ENCODE peak calls at places on chromosomes 12 and 14, in six cellular contexts. One of them, this sample, is unnamed.

GRCh38 chr14:62614117-62614516 is 431.1 kb downstream of the KCNH5 start:
- DNase-seq in HL-60: no peak
- DNase-seq in mammary epithelial cell: no peak
- DNase-seq in MM.1S: no peak
- DNase-seq in GM13977: no peak
- DNase-seq in cardiac muscle cell: no peak
- DNase-seq in this sample: no peak

GRCh38 chr14:91870001-91870400 is 2.7 kb upstream of the TC2N start:
- DNase-seq in cardiac muscle cell: no peak
- DNase-seq in GM13977: no peak
- DNase-seq in MM.1S: peak; percentile 11
- DNase-seq in mammary epithelial cell: peak; percentile 22
- DNase-seq in HL-60: no peak
- DNase-seq in this sample: no peak

GRCh38 chr12:82174936-82175335 is 183.3 kb downstream of the CCDC59 start:
- DNase-seq in HL-60: no peak
- DNase-seq in mammary epithelial cell: no peak
- DNase-seq in cardiac muscle cell: no peak
- DNase-seq in GM13977: no peak
- DNase-seq in MM.1S: no peak
- DNase-seq in this sample: no peak

GRCh38 chr12:73106296-73106695 is 834.1 kb downstream of the TRHDE start:
- DNase-seq in GM13977: no peak
- DNase-seq in MM.1S: no peak
- DNase-seq in HL-60: no peak
- DNase-seq in cardiac muscle cell: no peak
- DNase-seq in mammary epithelial cell: peak; percentile 6
- DNase-seq in this sample: no peak

GRCh38 chr12:46367351-46368029 is 5.1 kb downstream of the SLC38A2 start:
- DNase-seq in GM13977: no peak
- DNase-seq in cardiac muscle cell: no peak
- DNase-seq in HL-60: no peak
- DNase-seq in MM.1S: no peak
- DNase-seq in mammary epithelial cell: peak; percentile 48
- DNase-seq in this sample: no peak

GRCh38 chr12:85188609-85189008 is 91.4 kb upstream of the ALX1 start:
- DNase-seq in mammary epithelial cell: no peak
- DNase-seq in MM.1S: no peak
- DNase-seq in HL-60: no peak
- DNase-seq in cardiac muscle cell: no peak
- DNase-seq in GM13977: no peak
- DNase-seq in this sample: no peak

GRCh38 chr12:73656375-73656774 is 881.3 kb upstream of the ATXN7L3B start:
- DNase-seq in cardiac muscle cell: no peak
- DNase-seq in HL-60: no peak
- DNase-seq in GM13977: no peak
- DNase-seq in MM.1S: no peak
- DNase-seq in mammary epithelial cell: no peak
- DNase-seq in this sample: no peak

GRCh38 chr12:104720346-104721064 is 237.6 kb downstream of the SLC41A2 start:
- DNase-seq in mammary epithelial cell: no peak
- DNase-seq in HL-60: no peak
- DNase-seq in MM.1S: peak; percentile 47
- DNase-seq in cardiac muscle cell: no peak
- DNase-seq in GM13977: peak; percentile 60
- DNase-seq in this sample: no peak

GRCh38 chr14:20614038-20614840 is 23.1 kb upstream of the RNASE12 start:
- DNase-seq in cardiac muscle cell: peak; percentile 52
- DNase-seq in GM13977: no peak
- DNase-seq in mammary epithelial cell: no peak
- DNase-seq in MM.1S: no peak
- DNase-seq in HL-60: no peak
- DNase-seq in this sample: no peak

GRCh38 chr14:105931808-105932483 is 405.6 kb downstream of the TMEM121 start:
- DNase-seq in HL-60: no peak
- DNase-seq in GM13977: peak; percentile 31
- DNase-seq in mammary epithelial cell: no peak
- DNase-seq in cardiac muscle cell: no peak
- DNase-seq in MM.1S: no peak
- DNase-seq in this sample: no peak

GRCh38 chr14:74579447-74580274 is 32.4 kb downstream of the LTBP2 start:
- DNase-seq in GM13977: no peak
- DNase-seq in MM.1S: no peak
- DNase-seq in mammary epithelial cell: peak; percentile 95
- DNase-seq in cardiac muscle cell: no peak
- DNase-seq in HL-60: no peak
- DNase-seq in this sample: no peak

GRCh38 chr12:42296503-42297109 is 29.3 kb downstream of the ZCRB1 start:
- DNase-seq in mammary epithelial cell: no peak
- DNase-seq in cardiac muscle cell: no peak
- DNase-seq in HL-60: no peak
- DNase-seq in MM.1S: peak; percentile 61
- DNase-seq in GM13977: no peak
- DNase-seq in this sample: no peak

GRCh38 chr12:120139958-120140357 is 23.4 kb upstream of the RAB35 start:
- DNase-seq in cardiac muscle cell: no peak
- DNase-seq in MM.1S: no peak
- DNase-seq in HL-60: no peak
- DNase-seq in GM13977: no peak
- DNase-seq in mammary epithelial cell: no peak
- DNase-seq in this sample: no peak

GRCh38 chr14:93045211-93045674 is 70.5 kb downstream of the ITPK1 start:
- DNase-seq in mammary epithelial cell: no peak
- DNase-seq in MM.1S: no peak
- DNase-seq in cardiac muscle cell: peak; percentile 84
- DNase-seq in GM13977: no peak
- DNase-seq in HL-60: no peak
- DNase-seq in this sample: no peak

GRCh38 chr12:116882742-116883141 is 1.5 kb upstream of the HRK start:
- DNase-seq in mammary epithelial cell: no peak
- DNase-seq in cardiac muscle cell: no peak
- DNase-seq in HL-60: no peak
- DNase-seq in GM13977: peak; percentile 44
- DNase-seq in MM.1S: no peak
- DNase-seq in this sample: no peak

GRCh38 chr12:77847060-77847541 is 16.4 kb downstream of the NAV3 start:
- DNase-seq in MM.1S: peak; percentile 79
- DNase-seq in GM13977: peak; percentile 50
- DNase-seq in HL-60: no peak
- DNase-seq in cardiac muscle cell: no peak
- DNase-seq in mammary epithelial cell: peak; percentile 67
- DNase-seq in this sample: no peak

GRCh38 chr12:10557329-10557728 is 51.6 kb downstream of the EIF2S3B start:
- DNase-seq in cardiac muscle cell: peak; percentile 1
- DNase-seq in HL-60: no peak
- DNase-seq in mammary epithelial cell: no peak
- DNase-seq in GM13977: no peak
- DNase-seq in MM.1S: no peak
- DNase-seq in this sample: no peak

GRCh38 chr14:49966304-49966809 is 73.5 kb downstream of the ARF6 start:
- DNase-seq in GM13977: no peak
- DNase-seq in MM.1S: no peak
- DNase-seq in cardiac muscle cell: no peak
- DNase-seq in mammary epithelial cell: no peak
- DNase-seq in HL-60: no peak
- DNase-seq in this sample: no peak

GRCh38 chr14:23776296-23776695 is 140.1 kb downstream of the DHRS2 start:
- DNase-seq in mammary epithelial cell: no peak
- DNase-seq in HL-60: no peak
- DNase-seq in GM13977: no peak
- DNase-seq in MM.1S: no peak
- DNase-seq in cardiac muscle cell: no peak
- DNase-seq in this sample: no peak

GRCh38 chr12:14567311-14568195 is at the start of gene PLBD1:
- DNase-seq in mammary epithelial cell: peak; percentile 27
- DNase-seq in cardiac muscle cell: peak; percentile 46
- DNase-seq in HL-60: no peak
- DNase-seq in MM.1S: no peak
- DNase-seq in GM13977: peak; percentile 59
- DNase-seq in this sample: peak; percentile 55

GRCh38 chr12:7984900-7985299 is 47.6 kb upstream of the FOXJ2 start:
- DNase-seq in mammary epithelial cell: no peak
- DNase-seq in HL-60: no peak
- DNase-seq in cardiac muscle cell: no peak
- DNase-seq in MM.1S: no peak
- DNase-seq in GM13977: no peak
- DNase-seq in this sample: no peak

GRCh38 chr12:60172266-60172665 is 576.4 kb downstream of the SLC16A7 start:
- DNase-seq in cardiac muscle cell: no peak
- DNase-seq in mammary epithelial cell: no peak
- DNase-seq in HL-60: no peak
- DNase-seq in MM.1S: no peak
- DNase-seq in GM13977: no peak
- DNase-seq in this sample: no peak

GRCh38 chr12:15289192-15289591 is 33.1 kb upstream of the PTPRO start:
- DNase-seq in HL-60: no peak
- DNase-seq in mammary epithelial cell: peak; percentile 42
- DNase-seq in GM13977: no peak
- DNase-seq in cardiac muscle cell: no peak
- DNase-seq in MM.1S: peak; percentile 93
- DNase-seq in this sample: no peak

GRCh38 chr14:95146079-95146771 is 11.1 kb downstream of the DICER1 start:
- DNase-seq in mammary epithelial cell: peak; percentile 75
- DNase-seq in HL-60: peak; percentile 23
- DNase-seq in GM13977: no peak
- DNase-seq in cardiac muscle cell: no peak
- DNase-seq in MM.1S: no peak
- DNase-seq in this sample: no peak

GRCh38 chr12:114920828-114921579 is 237.0 kb upstream of the TBX3 start:
- DNase-seq in mammary epithelial cell: peak; percentile 32
- DNase-seq in MM.1S: no peak
- DNase-seq in HL-60: no peak
- DNase-seq in GM13977: no peak
- DNase-seq in cardiac muscle cell: no peak
- DNase-seq in this sample: no peak

GRCh38 chr14:69270097-69270496 is 10.1 kb downstream of the GALNT16 start:
- DNase-seq in GM13977: no peak
- DNase-seq in MM.1S: no peak
- DNase-seq in mammary epithelial cell: no peak
- DNase-seq in cardiac muscle cell: no peak
- DNase-seq in HL-60: no peak
- DNase-seq in this sample: no peak

GRCh38 chr12:29901585-29901984 is 117.8 kb upstream of the TMTC1 start:
- DNase-seq in mammary epithelial cell: no peak
- DNase-seq in MM.1S: no peak
- DNase-seq in HL-60: no peak
- DNase-seq in GM13977: no peak
- DNase-seq in cardiac muscle cell: no peak
- DNase-seq in this sample: no peak

GRCh38 chr12:27973487-27973890 is 956 bp upstream of the PTHLH start:
- DNase-seq in cardiac muscle cell: no peak
- DNase-seq in HL-60: no peak
- DNase-seq in GM13977: no peak
- DNase-seq in MM.1S: no peak
- DNase-seq in mammary epithelial cell: no peak
- DNase-seq in this sample: no peak

GRCh38 chr14:74549588-74549987 is 56.0 kb downstream of the ISCA2 start:
- DNase-seq in cardiac muscle cell: no peak
- DNase-seq in MM.1S: no peak
- DNase-seq in mammary epithelial cell: peak; percentile 36
- DNase-seq in GM13977: no peak
- DNase-seq in HL-60: no peak
- DNase-seq in this sample: no peak

GRCh38 chr12:109982211-109982610 is 14.0 kb downstream of the GIT2 start:
- DNase-seq in GM13977: no peak
- DNase-seq in cardiac muscle cell: no peak
- DNase-seq in mammary epithelial cell: no peak
- DNase-seq in MM.1S: no peak
- DNase-seq in HL-60: no peak
- DNase-seq in this sample: no peak

GRCh38 chr12:101727098-101727497 is 12.2 kb downstream of the SYCP3 start:
- DNase-seq in GM13977: no peak
- DNase-seq in HL-60: no peak
- DNase-seq in mammary epithelial cell: no peak
- DNase-seq in cardiac muscle cell: no peak
- DNase-seq in MM.1S: no peak
- DNase-seq in this sample: no peak

GRCh38 chr12:108783446-108783845 is 52.1 kb upstream of the CORO1C start:
- DNase-seq in mammary epithelial cell: no peak
- DNase-seq in GM13977: no peak
- DNase-seq in HL-60: no peak
- DNase-seq in cardiac muscle cell: no peak
- DNase-seq in MM.1S: peak; percentile 77
- DNase-seq in this sample: no peak

GRCh38 chr12:57110189-57111045 is 745 bp downstream of the STAT6 start:
- DNase-seq in HL-60: peak; percentile 87
- DNase-seq in mammary epithelial cell: peak; percentile 60
- DNase-seq in GM13977: peak; percentile 81
- DNase-seq in MM.1S: peak; percentile 47
- DNase-seq in cardiac muscle cell: peak; percentile 54
- DNase-seq in this sample: no peak
- TF ChIP-seq CTCF in HL-60: no peak
- TF ChIP-seq CTCF in mammary epithelial cell: no peak
- TF ChIP-seq CTCF in GM13977: no peak
- TF ChIP-seq CTCF in MM.1S: peak; percentile 4
- TF ChIP-seq CTCF in cardiac muscle cell: no peak
- TF ChIP-seq CTCF in this sample: no peak

GRCh38 chr14:81625343-81625742 is 91.7 kb upstream of the SEL1L start:
- DNase-seq in HL-60: no peak
- DNase-seq in GM13977: peak; percentile 35
- DNase-seq in mammary epithelial cell: peak; percentile 4
- DNase-seq in MM.1S: peak; percentile 34
- DNase-seq in cardiac muscle cell: peak; percentile 67
- DNase-seq in this sample: no peak
- TF ChIP-seq CTCF in HL-60: peak; percentile 30
- TF ChIP-seq CTCF in GM13977: peak; percentile 34
- TF ChIP-seq CTCF in mammary epithelial cell: peak; percentile 52
- TF ChIP-seq CTCF in MM.1S: peak; percentile 42
- TF ChIP-seq CTCF in cardiac muscle cell: no peak
- TF ChIP-seq CTCF in this sample: no peak

GRCh38 chr12:54935235-54935951 is 49.2 kb downstream of the TESPA1 start:
- DNase-seq in GM13977: peak; percentile 76
- DNase-seq in MM.1S: no peak
- DNase-seq in HL-60: peak; percentile 21
- DNase-seq in mammary epithelial cell: peak; percentile 96
- DNase-seq in cardiac muscle cell: no peak
- DNase-seq in this sample: no peak
- TF ChIP-seq CTCF in GM13977: peak; percentile 33
- TF ChIP-seq CTCF in MM.1S: no peak
- TF ChIP-seq CTCF in HL-60: no peak
- TF ChIP-seq CTCF in mammary epithelial cell: peak; percentile 19
- TF ChIP-seq CTCF in cardiac muscle cell: peak; percentile 23
- TF ChIP-seq CTCF in this sample: no peak

GRCh38 chr14:54763761-54764160 is 138.9 kb downstream of the GCH1 start:
- DNase-seq in MM.1S: no peak
- DNase-seq in HL-60: no peak
- DNase-seq in mammary epithelial cell: no peak
- DNase-seq in cardiac muscle cell: no peak
- DNase-seq in GM13977: no peak
- DNase-seq in this sample: no peak
- TF ChIP-seq CTCF in MM.1S: no peak
- TF ChIP-seq CTCF in HL-60: no peak
- TF ChIP-seq CTCF in mammary epithelial cell: no peak
- TF ChIP-seq CTCF in cardiac muscle cell: no peak
- TF ChIP-seq CTCF in GM13977: no peak
- TF ChIP-seq CTCF in this sample: no peak

DNA sequence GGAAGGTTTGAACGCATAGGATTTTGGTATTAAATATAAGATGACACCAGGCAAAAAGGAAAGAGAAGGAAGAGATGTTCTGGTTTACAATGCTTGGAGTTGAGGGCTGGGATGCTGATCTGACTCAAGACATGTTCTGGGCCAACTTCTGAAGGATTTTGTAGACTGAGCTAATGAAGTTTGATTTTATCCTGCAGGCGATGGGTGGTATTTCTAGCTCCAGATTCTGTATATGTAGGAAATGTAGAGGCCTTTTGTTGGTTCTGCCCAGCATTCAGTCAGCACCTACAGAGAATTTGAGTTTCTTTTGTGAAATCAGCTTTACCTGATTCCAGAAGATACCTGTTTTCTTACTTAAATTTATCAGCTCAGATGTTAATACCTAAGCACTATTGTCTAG is 48.2 kb downstream of the VEZT start:
- DNase-seq in cardiac muscle cell: no peak
- DNase-seq in mammary epithelial cell: no peak
- DNase-seq in HL-60: no peak
- DNase-seq in GM13977: no peak
- DNase-seq in MM.1S: no peak
- DNase-seq in this sample: no peak
- TF ChIP-seq CTCF in cardiac muscle cell: no peak
- TF ChIP-seq CTCF in mammary epithelial cell: no peak
- TF ChIP-seq CTCF in HL-60: no peak
- TF ChIP-seq CTCF in GM13977: no peak
- TF ChIP-seq CTCF in MM.1S: no peak
- TF ChIP-seq CTCF in this sample: no peak

This sample was measured in CD14-positive monocyte.